ENCODE peak calls at places on chromosomes 7 and 10, in eight cellular contexts. Z, E, D, M, N, V, L and G are unnamed samples.

GRCh38 chr7:95213809-95214492 is 110.4 kb downstream of the PON1 start:
- DNase-seq in N (no peak), D (no peak), M (no peak), V (no peak), Z (peak), E (no peak), L (peak), G (peak)

GRCh38 chr7:87797798-87798403 is 78.3 kb downstream of the SLC25A40 start:
- DNase-seq in V (no peak), Z (peak), E (peak), D (no peak), M (no peak), N (peak), L (peak), G (peak)

GRCh38 chr7:36406156-36406555 is 16.5 kb downstream of the ANLN start:
- DNase-seq in Z (no peak), L (no peak), M (no peak), D (no peak), E (no peak), V (no peak), N (no peak), G (no peak)

GRCh38 chr10:108393111-108393510 is 1228.6 kb upstream of the SORCS1 start:
- DNase-seq in E (no peak), M (no peak), V (no peak), L (peak), D (no peak), Z (peak), N (no peak), G (no peak)

GRCh38 chr10:28681928-28682750 is 4.8 kb downstream of the BAMBI start:
- DNase-seq in M (no peak), D (no peak), Z (no peak), E (no peak), L (no peak), N (no peak), V (no peak), G (no peak)

GRCh38 chr10:62582804-62583208 is 208.6 kb downstream of the ZNF365 start:
- DNase-seq in Z (peak), D (no peak), L (peak), E (no peak), N (no peak), V (no peak), M (no peak), G (no peak)

GRCh38 chr7:66542528-66543373 is 85.9 kb upstream of the KCTD7 start:
- DNase-seq in E (no peak), N (no peak), D (no peak), Z (peak), M (no peak), V (no peak), L (peak), G (peak)

GRCh38 chr10:102629661-102630614 is 14.3 kb upstream of the TRIM8 start:
- DNase-seq in V (no peak), E (no peak), Z (peak), N (no peak), D (no peak), L (peak), M (peak), G (peak)

GRCh38 chr7:55546826-55547225 is 25.5 kb downstream of the VOPP1 start:
- DNase-seq in L (peak), Z (peak), E (peak), D (no peak), V (peak), N (no peak), M (no peak), G (peak)

GRCh38 chr7:47350425-47350824 is 231.5 kb downstream of the TNS3 start:
- DNase-seq in V (no peak), D (no peak), M (no peak), N (no peak), E (no peak), Z (no peak), L (no peak), G (no peak)

GRCh38 chr7:87094322-87094721 is 34.9 kb upstream of the ELAPOR2 start:
- DNase-seq in M (no peak), N (no peak), Z (no peak), L (no peak), V (no peak), E (no peak), D (no peak), G (no peak)

GRCh38 chr7:100483101-100483727 is 513 bp upstream of the NYAP1 start:
- DNase-seq in M (peak), D (peak), Z (no peak), N (peak), V (peak), L (peak), E (no peak), G (peak)